ENCODE peak calls at places on chromosome 6, in seven cellular contexts. One of them, this sample, is unnamed.

GRCh38 chr6:124937645-124938044 is 24.6 kb upstream of the RNF217 start:
- DNase-seq in SK-N-MC: no peak
- DNase-seq in PC-3: no peak
- DNase-seq in neural progenitor cell: no peak
- DNase-seq in thoracic aorta: no peak
- DNase-seq in right atrium auricular region: no peak
- DNase-seq in heart right ventricle: no peak
- DNase-seq in this sample: no peak

GRCh38 chr6:82246802-82247633 is 526 bp downstream of the IBTK start:
- DNase-seq in SK-N-MC: no peak
- DNase-seq in PC-3: peak; percentile 61
- DNase-seq in neural progenitor cell: peak; percentile 88
- DNase-seq in thoracic aorta: peak; percentile 21
- DNase-seq in right atrium auricular region: peak; percentile 71
- DNase-seq in heart right ventricle: peak; percentile 60
- DNase-seq in this sample: peak; percentile 71

GRCh38 chr6:119720160-119720559 is 370.6 kb upstream of the MAN1A1 start:
- DNase-seq in SK-N-MC: no peak
- DNase-seq in PC-3: peak; percentile 29
- DNase-seq in neural progenitor cell: no peak
- DNase-seq in thoracic aorta: no peak
- DNase-seq in right atrium auricular region: no peak
- DNase-seq in heart right ventricle: no peak
- DNase-seq in this sample: no peak

GRCh38 chr6:155709262-155709661 is 253.6 kb upstream of the NOX3 start:
- DNase-seq in SK-N-MC: no peak
- DNase-seq in PC-3: no peak
- DNase-seq in neural progenitor cell: peak; percentile 16
- DNase-seq in thoracic aorta: no peak
- DNase-seq in right atrium auricular region: no peak
- DNase-seq in heart right ventricle: no peak
- DNase-seq in this sample: no peak

GRCh38 chr6:82364087-82365010 is 732 bp downstream of the TPBG start:
- DNase-seq in SK-N-MC: no peak
- DNase-seq in PC-3: peak; percentile 68
- DNase-seq in neural progenitor cell: peak; percentile 84
- DNase-seq in thoracic aorta: peak; percentile 3
- DNase-seq in right atrium auricular region: peak; percentile 64
- DNase-seq in heart right ventricle: peak; percentile 50
- DNase-seq in this sample: peak; percentile 94

GRCh38 chr6:157268835-157269234 is 54.5 kb downstream of the TMEM242 start:
- DNase-seq in SK-N-MC: no peak
- DNase-seq in PC-3: no peak
- DNase-seq in neural progenitor cell: no peak
- DNase-seq in thoracic aorta: no peak
- DNase-seq in right atrium auricular region: no peak
- DNase-seq in heart right ventricle: peak; percentile 49
- DNase-seq in this sample: peak; percentile 35

GRCh38 chr6:77566235-77566634 is 86.6 kb upstream of the MEI4 start:
- DNase-seq in SK-N-MC: no peak
- DNase-seq in PC-3: no peak
- DNase-seq in neural progenitor cell: no peak
- DNase-seq in thoracic aorta: no peak
- DNase-seq in right atrium auricular region: no peak
- DNase-seq in heart right ventricle: no peak
- DNase-seq in this sample: no peak

GRCh38 chr6:157628463-157628862 is 194.6 kb upstream of the SNX9 start:
- DNase-seq in SK-N-MC: no peak
- DNase-seq in PC-3: no peak
- DNase-seq in neural progenitor cell: no peak
- DNase-seq in thoracic aorta: no peak
- DNase-seq in right atrium auricular region: no peak
- DNase-seq in heart right ventricle: no peak
- DNase-seq in this sample: no peak

GRCh38 chr6:13469688-13470087 is 17.7 kb downstream of the GFOD1 start:
- DNase-seq in SK-N-MC: no peak
- DNase-seq in PC-3: no peak
- DNase-seq in neural progenitor cell: no peak
- DNase-seq in thoracic aorta: no peak
- DNase-seq in right atrium auricular region: no peak
- DNase-seq in heart right ventricle: no peak
- DNase-seq in this sample: no peak

GRCh38 chr6:53603381-53604121 is 58.6 kb upstream of the GCLC start:
- DNase-seq in SK-N-MC: no peak
- DNase-seq in PC-3: peak; percentile 27
- DNase-seq in neural progenitor cell: no peak
- DNase-seq in thoracic aorta: no peak
- DNase-seq in right atrium auricular region: no peak
- DNase-seq in heart right ventricle: no peak
- DNase-seq in this sample: no peak

DNA sequence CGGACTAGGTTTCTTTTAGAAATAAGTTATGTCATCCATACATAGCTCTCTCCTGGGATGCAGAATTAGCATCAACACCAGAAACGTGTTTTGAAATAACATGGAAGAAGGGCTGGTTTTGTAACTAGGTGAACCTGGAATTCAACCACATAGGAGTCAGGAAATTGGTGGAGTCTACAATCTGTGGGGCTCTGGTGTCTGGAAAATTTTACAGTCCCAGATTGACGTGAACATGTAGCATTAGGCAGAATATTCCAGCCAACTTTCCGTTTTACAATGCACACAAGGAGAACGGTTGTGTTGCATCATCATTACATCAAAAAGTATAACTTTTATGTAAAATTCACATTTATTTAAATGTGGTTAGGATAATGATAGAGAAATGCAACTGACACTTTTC is 1.9 kb downstream of the KCNQ5 start:
- DNase-seq in SK-N-MC: no peak
- DNase-seq in PC-3: no peak
- DNase-seq in neural progenitor cell: no peak
- DNase-seq in thoracic aorta: no peak
- DNase-seq in right atrium auricular region: no peak
- DNase-seq in heart right ventricle: no peak
- DNase-seq in this sample: no peak
- H3K4me3 ChIP-seq in SK-N-MC: peak overlapping the region; percentile 85
- H3K4me3 ChIP-seq in PC-3: no peak overlapping the region
- H3K4me3 ChIP-seq in neural progenitor cell: no peak overlapping the region
- H3K4me3 ChIP-seq in thoracic aorta: peak overlapping the region; percentile 87
- H3K4me3 ChIP-seq in right atrium auricular region: no peak overlapping the region
- H3K4me3 ChIP-seq in heart right ventricle: no peak overlapping the region
- H3K4me3 ChIP-seq in this sample: peak overlapping the region; percentile 82

GRCh38 chr6:36913082-36913481 is 27.3 kb downstream of the C6orf89 start:
- DNase-seq in SK-N-MC: no peak
- DNase-seq in PC-3: no peak
- DNase-seq in neural progenitor cell: no peak
- DNase-seq in thoracic aorta: no peak
- DNase-seq in right atrium auricular region: no peak
- DNase-seq in heart right ventricle: no peak
- DNase-seq in this sample: no peak
- H3K27ac ChIP-seq in SK-N-MC: no peak overlapping the region
- H3K27ac ChIP-seq in PC-3: peak overlapping the region; percentile 66
- H3K27ac ChIP-seq in neural progenitor cell: no peak overlapping the region
- H3K27ac ChIP-seq in thoracic aorta: no peak overlapping the region
- H3K27ac ChIP-seq in right atrium auricular region: no peak overlapping the region
- H3K27ac ChIP-seq in heart right ventricle: no peak overlapping the region
- H3K27ac ChIP-seq in this sample: peak overlapping the region; percentile 25

GRCh38 chr6:107310362-107310761 is 149.0 kb downstream of the PDSS2 start:
- DNase-seq in SK-N-MC: no peak
- DNase-seq in PC-3: no peak
- DNase-seq in neural progenitor cell: no peak
- DNase-seq in thoracic aorta: no peak
- DNase-seq in right atrium auricular region: no peak
- DNase-seq in heart right ventricle: no peak
- DNase-seq in this sample: no peak

GRCh38 chr6:107304421-107305025 is 154.8 kb downstream of the PDSS2 start:
- DNase-seq in SK-N-MC: no peak
- DNase-seq in PC-3: peak; percentile 87
- DNase-seq in neural progenitor cell: no peak
- DNase-seq in thoracic aorta: no peak
- DNase-seq in right atrium auricular region: no peak
- DNase-seq in heart right ventricle: no peak
- DNase-seq in this sample: no peak

GRCh38 chr6:107308676-107309075 is 150.7 kb downstream of the PDSS2 start:
- DNase-seq in SK-N-MC: no peak
- DNase-seq in PC-3: no peak
- DNase-seq in neural progenitor cell: no peak
- DNase-seq in thoracic aorta: no peak
- DNase-seq in right atrium auricular region: no peak
- DNase-seq in heart right ventricle: no peak
- DNase-seq in this sample: no peak

DNA sequence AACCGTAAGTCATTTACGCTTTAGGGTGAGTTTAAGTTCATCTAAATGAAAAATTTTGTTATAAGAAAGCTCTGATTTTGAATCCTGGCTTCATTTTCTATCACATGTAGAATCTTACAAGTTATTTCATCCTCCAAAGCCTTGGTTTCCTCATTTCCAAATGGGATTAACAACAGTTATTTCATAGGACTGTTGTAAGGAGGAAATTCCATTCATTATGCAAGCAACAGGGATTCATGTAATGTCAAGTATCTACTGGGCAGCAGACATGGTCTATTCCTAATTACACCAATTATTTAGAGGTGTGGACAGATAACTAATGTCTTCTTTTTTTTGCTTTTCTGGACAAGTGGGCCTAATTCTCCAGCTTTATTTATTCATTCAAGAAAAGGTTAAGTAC is 154.0 kb downstream of the PDSS2 start:
- DNase-seq in SK-N-MC: no peak
- DNase-seq in PC-3: no peak
- DNase-seq in neural progenitor cell: no peak
- DNase-seq in thoracic aorta: no peak
- DNase-seq in right atrium auricular region: no peak
- DNase-seq in heart right ventricle: no peak
- DNase-seq in this sample: no peak
- H3K4me3 ChIP-seq in SK-N-MC: no peak overlapping the region
- H3K4me3 ChIP-seq in PC-3: no peak overlapping the region
- H3K4me3 ChIP-seq in neural progenitor cell: no peak overlapping the region
- H3K4me3 ChIP-seq in thoracic aorta: no peak overlapping the region
- H3K4me3 ChIP-seq in right atrium auricular region: no peak overlapping the region
- H3K4me3 ChIP-seq in heart right ventricle: no peak overlapping the region
- H3K4me3 ChIP-seq in this sample: no peak overlapping the region

GRCh38 chr6:39754493-39755115 is 29.4 kb upstream of the KIF6 start:
- DNase-seq in SK-N-MC: no peak
- DNase-seq in PC-3: no peak
- DNase-seq in neural progenitor cell: no peak
- DNase-seq in thoracic aorta: no peak
- DNase-seq in right atrium auricular region: no peak
- DNase-seq in heart right ventricle: peak; percentile 9
- DNase-seq in this sample: no peak
- H3K27ac ChIP-seq in SK-N-MC: no peak overlapping the region
- H3K27ac ChIP-seq in PC-3: no peak overlapping the region
- H3K27ac ChIP-seq in neural progenitor cell: no peak overlapping the region
- H3K27ac ChIP-seq in thoracic aorta: peak overlapping the region; percentile 65
- H3K27ac ChIP-seq in right atrium auricular region: no peak overlapping the region
- H3K27ac ChIP-seq in heart right ventricle: no peak overlapping the region
- H3K27ac ChIP-seq in this sample: no peak overlapping the region

DNA sequence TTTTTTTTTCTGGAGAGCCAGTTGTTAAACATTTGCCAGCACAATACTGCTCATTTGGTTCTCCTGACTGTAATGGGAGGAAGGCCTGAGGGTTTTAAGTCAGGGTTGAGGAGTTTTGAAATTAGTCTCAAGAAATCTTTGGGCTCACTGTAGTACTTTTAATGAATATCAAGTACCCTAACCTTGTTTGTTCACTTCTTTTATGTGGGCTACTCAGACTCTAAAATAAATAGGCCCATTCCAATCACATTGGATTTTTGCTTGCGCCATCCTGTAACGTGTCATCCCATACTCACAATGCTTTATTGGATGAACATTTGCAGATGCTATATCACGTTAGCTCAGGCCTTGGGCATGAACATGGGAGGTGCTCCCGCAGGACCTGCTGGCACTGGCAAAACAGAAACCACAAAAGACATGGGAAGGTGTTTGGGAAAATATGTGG is 146.9 kb downstream of the DNAH8 start:
- DNase-seq in SK-N-MC: no peak
- DNase-seq in PC-3: peak; percentile 17
- DNase-seq in neural progenitor cell: no peak
- DNase-seq in thoracic aorta: no peak
- DNase-seq in right atrium auricular region: no peak
- DNase-seq in heart right ventricle: no peak
- DNase-seq in this sample: no peak
- H3K4me3 ChIP-seq in SK-N-MC: no peak overlapping the region
- H3K4me3 ChIP-seq in PC-3: no peak overlapping the region
- H3K4me3 ChIP-seq in neural progenitor cell: no peak overlapping the region
- H3K4me3 ChIP-seq in thoracic aorta: no peak overlapping the region
- H3K4me3 ChIP-seq in right atrium auricular region: no peak overlapping the region
- H3K4me3 ChIP-seq in heart right ventricle: no peak overlapping the region
- H3K4me3 ChIP-seq in this sample: no peak overlapping the region

GRCh38 chr6:22026160-22026678 is 270.6 kb downstream of the PRL start:
- DNase-seq in SK-N-MC: no peak
- DNase-seq in PC-3: no peak
- DNase-seq in neural progenitor cell: no peak
- DNase-seq in thoracic aorta: no peak
- DNase-seq in right atrium auricular region: no peak
- DNase-seq in heart right ventricle: no peak
- DNase-seq in this sample: no peak
- H3K27ac ChIP-seq in SK-N-MC: peak overlapping the region; percentile 44
- H3K27ac ChIP-seq in PC-3: no peak overlapping the region
- H3K27ac ChIP-seq in neural progenitor cell: peak overlapping the region; percentile 36
- H3K27ac ChIP-seq in thoracic aorta: peak overlapping the region; percentile 44
- H3K27ac ChIP-seq in right atrium auricular region: peak overlapping the region; percentile 9
- H3K27ac ChIP-seq in heart right ventricle: peak overlapping the region; percentile 23
- H3K27ac ChIP-seq in this sample: peak overlapping the region; percentile 63

DNA sequence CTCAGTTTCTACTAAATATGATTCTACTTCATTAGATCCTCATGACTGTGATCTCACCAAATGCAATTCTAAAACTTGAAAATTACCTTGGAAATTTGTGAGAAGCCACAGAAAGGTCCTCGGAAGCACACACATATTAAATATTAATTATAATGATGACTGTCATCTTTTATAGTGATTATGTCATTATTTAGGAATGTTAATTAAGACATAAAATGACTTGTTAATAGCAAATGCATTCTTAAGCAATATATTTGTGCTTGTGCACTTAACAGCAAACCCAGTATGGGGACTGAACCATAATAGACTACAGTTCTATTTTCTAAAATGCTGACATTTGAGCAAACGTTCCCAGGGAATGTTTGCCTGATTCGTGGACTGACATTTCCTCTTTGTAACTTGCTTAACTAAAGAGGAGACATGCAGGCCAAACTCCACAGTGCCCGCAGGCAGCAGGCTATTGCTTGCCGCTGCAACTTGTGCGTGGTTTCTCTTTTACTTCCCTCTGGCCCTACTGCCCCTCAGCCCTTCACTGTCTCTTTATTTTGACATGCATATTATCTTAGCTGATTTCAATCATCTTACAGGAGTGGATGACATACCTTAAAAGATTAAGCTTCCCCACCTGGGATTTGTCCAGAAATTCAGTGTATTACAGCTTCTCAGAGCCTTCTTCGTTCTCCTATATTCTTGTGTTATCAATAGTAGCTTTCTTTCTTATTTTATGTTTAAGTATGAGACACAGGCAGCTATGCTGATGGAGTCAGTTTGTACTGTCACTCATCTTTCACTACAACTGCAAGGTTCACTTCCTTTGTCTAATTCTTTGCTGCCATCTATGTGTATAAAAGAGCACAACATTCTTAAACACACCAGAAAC is 141.5 kb downstream of the GMDS start:
- DNase-seq in SK-N-MC: no peak
- DNase-seq in PC-3: peak; percentile 71
- DNase-seq in neural progenitor cell: no peak
- DNase-seq in thoracic aorta: no peak
- DNase-seq in right atrium auricular region: no peak
- DNase-seq in heart right ventricle: no peak
- DNase-seq in this sample: peak; percentile 87
- H3K4me3 ChIP-seq in SK-N-MC: no peak overlapping the region
- H3K4me3 ChIP-seq in PC-3: no peak overlapping the region
- H3K4me3 ChIP-seq in neural progenitor cell: no peak overlapping the region
- H3K4me3 ChIP-seq in thoracic aorta: peak overlapping the region; percentile 61
- H3K4me3 ChIP-seq in right atrium auricular region: peak overlapping the region; percentile 16
- H3K4me3 ChIP-seq in heart right ventricle: peak overlapping the region; percentile 15
- H3K4me3 ChIP-seq in this sample: peak overlapping the region; percentile 65